ENCODE peak calls at places on chromosomes 12 and 14, in four cellular contexts. One of them, this sample, is unnamed.

GRCh38 chr12:106348411-106348810 is 9.1 kb upstream of the POLR3B start:
- DNase-seq in activated B cell treated with CpG ODN at 0.5 μM for 24 hours: no peak
- DNase-seq in T-helper 1 cell: no peak
- DNase-seq in AG08395: no peak
- DNase-seq in this sample: no peak

GRCh38 chr12:100154472-100155247 is 12.0 kb upstream of the BLTP3B start:
- DNase-seq in activated B cell treated with CpG ODN at 0.5 μM for 24 hours: peak
- DNase-seq in T-helper 1 cell: peak
- DNase-seq in AG08395: peak
- DNase-seq in this sample: peak

GRCh38 chr14:101223147-101223546 is 319.6 kb upstream of the RTL1 start:
- DNase-seq in activated B cell treated with CpG ODN at 0.5 μM for 24 hours: no peak
- DNase-seq in T-helper 1 cell: no peak
- DNase-seq in AG08395: no peak
- DNase-seq in this sample: no peak

GRCh38 chr14:54786816-54787215 is 115.8 kb downstream of the GCH1 start:
- DNase-seq in activated B cell treated with CpG ODN at 0.5 μM for 24 hours: no peak
- DNase-seq in T-helper 1 cell: no peak
- DNase-seq in AG08395: no peak
- DNase-seq in this sample: peak

GRCh38 chr14:103737432-103738045 is 21.9 kb downstream of the ZFYVE21 start:
- DNase-seq in activated B cell treated with CpG ODN at 0.5 μM for 24 hours: no peak
- DNase-seq in T-helper 1 cell: no peak
- DNase-seq in AG08395: no peak
- DNase-seq in this sample: no peak

GRCh38 chr14:89377544-89377943 is 39.5 kb downstream of the FOXN3 start:
- DNase-seq in activated B cell treated with CpG ODN at 0.5 μM for 24 hours: no peak
- DNase-seq in T-helper 1 cell: no peak
- DNase-seq in AG08395: no peak
- DNase-seq in this sample: no peak

GRCh38 chr14:36856095-36856878 is 194.6 kb downstream of the PAX9 start:
- DNase-seq in activated B cell treated with CpG ODN at 0.5 μM for 24 hours: no peak
- DNase-seq in T-helper 1 cell: no peak
- DNase-seq in AG08395: no peak
- DNase-seq in this sample: no peak

GRCh38 chr14:38524636-38525403 is 268.9 kb upstream of the CLEC14A start:
- DNase-seq in activated B cell treated with CpG ODN at 0.5 μM for 24 hours: no peak
- DNase-seq in T-helper 1 cell: no peak
- DNase-seq in AG08395: no peak
- DNase-seq in this sample: no peak

GRCh38 chr12:115411121-115411520 is 727.1 kb upstream of the TBX3 start:
- DNase-seq in activated B cell treated with CpG ODN at 0.5 μM for 24 hours: no peak
- DNase-seq in T-helper 1 cell: no peak
- DNase-seq in AG08395: no peak
- DNase-seq in this sample: no peak

GRCh38 chr14:85590784-85591183 is 60.8 kb downstream of the FLRT2 start:
- DNase-seq in activated B cell treated with CpG ODN at 0.5 μM for 24 hours: no peak
- DNase-seq in T-helper 1 cell: no peak
- DNase-seq in AG08395: no peak
- DNase-seq in this sample: no peak

GRCh38 chr14:103584326-103584915 is 21.7 kb downstream of the COA8 start:
- DNase-seq in activated B cell treated with CpG ODN at 0.5 μM for 24 hours: no peak
- DNase-seq in T-helper 1 cell: no peak
- DNase-seq in AG08395: no peak
- DNase-seq in this sample: no peak

GRCh38 chr12:130438711-130439110 is 101.0 kb downstream of the PIWIL1 start:
- DNase-seq in activated B cell treated with CpG ODN at 0.5 μM for 24 hours: no peak
- DNase-seq in T-helper 1 cell: no peak
- DNase-seq in AG08395: no peak
- DNase-seq in this sample: no peak

GRCh38 chr14:93752980-93753561 is 35.2 kb downstream of the PRIMA1 start:
- DNase-seq in activated B cell treated with CpG ODN at 0.5 μM for 24 hours: no peak
- DNase-seq in T-helper 1 cell: no peak
- DNase-seq in AG08395: no peak
- DNase-seq in this sample: no peak

GRCh38 chr12:99137124-99137845 is 492.2 kb downstream of the APAF1 start:
- DNase-seq in activated B cell treated with CpG ODN at 0.5 μM for 24 hours: no peak
- DNase-seq in T-helper 1 cell: no peak
- DNase-seq in AG08395: no peak
- DNase-seq in this sample: no peak

GRCh38 chr14:22814945-22815713 is at the start of gene SLC7A7:
- DNase-seq in activated B cell treated with CpG ODN at 0.5 μM for 24 hours: no peak
- DNase-seq in T-helper 1 cell: no peak
- DNase-seq in AG08395: no peak
- DNase-seq in this sample: no peak

GRCh38 chr14:103732868-103733626 is 17.4 kb downstream of the ZFYVE21 start:
- DNase-seq in activated B cell treated with CpG ODN at 0.5 μM for 24 hours: no peak
- DNase-seq in T-helper 1 cell: no peak
- DNase-seq in AG08395: no peak
- DNase-seq in this sample: no peak

GRCh38 chr12:105280966-105281693 is 45.2 kb upstream of the APPL2 start:
- DNase-seq in activated B cell treated with CpG ODN at 0.5 μM for 24 hours: no peak
- DNase-seq in T-helper 1 cell: no peak
- DNase-seq in AG08395: no peak
- DNase-seq in this sample: no peak

GRCh38 chr12:91951571-91951970 is 194.1 kb downstream of the BTG1 start:
- DNase-seq in activated B cell treated with CpG ODN at 0.5 μM for 24 hours: no peak
- DNase-seq in T-helper 1 cell: no peak
- DNase-seq in AG08395: peak
- DNase-seq in this sample: no peak

GRCh38 chr12:82923935-82924334 is 237.2 kb downstream of the TMTC2 start:
- DNase-seq in activated B cell treated with CpG ODN at 0.5 μM for 24 hours: no peak
- DNase-seq in T-helper 1 cell: no peak
- DNase-seq in AG08395: no peak
- DNase-seq in this sample: no peak

GRCh38 chr12:31220633-31221565 is 105.1 kb downstream of the SINHCAF start:
- DNase-seq in activated B cell treated with CpG ODN at 0.5 μM for 24 hours: no peak
- DNase-seq in T-helper 1 cell: no peak
- DNase-seq in AG08395: no peak
- DNase-seq in this sample: no peak

GRCh38 chr12:10031771-10032175 is 1.3 kb downstream of the CLEC9A start:
- DNase-seq in activated B cell treated with CpG ODN at 0.5 μM for 24 hours: no peak
- DNase-seq in T-helper 1 cell: no peak
- DNase-seq in AG08395: peak
- DNase-seq in this sample: no peak

GRCh38 chr12:46386877-46387629 is 14.5 kb upstream of the SLC38A2 start:
- DNase-seq in activated B cell treated with CpG ODN at 0.5 μM for 24 hours: no peak
- DNase-seq in T-helper 1 cell: no peak
- DNase-seq in AG08395: no peak
- DNase-seq in this sample: no peak

GRCh38 chr14:59321184-59321952 is 132.9 kb downstream of the DAAM1 start:
- DNase-seq in activated B cell treated with CpG ODN at 0.5 μM for 24 hours: no peak
- DNase-seq in T-helper 1 cell: no peak
- DNase-seq in AG08395: no peak
- DNase-seq in this sample: no peak

GRCh38 chr14:57380935-57381334 is 9.5 kb upstream of the NAA30 start:
- DNase-seq in activated B cell treated with CpG ODN at 0.5 μM for 24 hours: no peak
- DNase-seq in T-helper 1 cell: no peak
- DNase-seq in AG08395: no peak
- DNase-seq in this sample: no peak

GRCh38 chr12:24860546-24860945 is 88.4 kb downstream of the BCAT1 start:
- DNase-seq in activated B cell treated with CpG ODN at 0.5 μM for 24 hours: no peak
- DNase-seq in T-helper 1 cell: no peak
- DNase-seq in AG08395: no peak
- DNase-seq in this sample: no peak

GRCh38 chr14:23306412-23307145 is at the start of gene BCL2L2:
- DNase-seq in activated B cell treated with CpG ODN at 0.5 μM for 24 hours: peak
- DNase-seq in T-helper 1 cell: no peak
- DNase-seq in AG08395: peak
- DNase-seq in this sample: peak

GRCh38 chr14:72701610-72702009 is 192.3 kb downstream of the DPF3 start:
- DNase-seq in activated B cell treated with CpG ODN at 0.5 μM for 24 hours: no peak
- DNase-seq in T-helper 1 cell: no peak
- DNase-seq in AG08395: peak
- DNase-seq in this sample: peak

GRCh38 chr14:102903889-102904512 is 18.5 kb upstream of the AMN start:
- DNase-seq in activated B cell treated with CpG ODN at 0.5 μM for 24 hours: no peak
- DNase-seq in T-helper 1 cell: no peak
- DNase-seq in AG08395: no peak
- DNase-seq in this sample: no peak

GRCh38 chr12:41293011-41293410 is 104.9 kb downstream of the PDZRN4 start:
- DNase-seq in activated B cell treated with CpG ODN at 0.5 μM for 24 hours: no peak
- DNase-seq in T-helper 1 cell: no peak
- DNase-seq in AG08395: no peak
- DNase-seq in this sample: no peak

This sample was measured in gastrocnemius medialis.